ENCODE peak calls at places on chromosomes 11 and 22, in five cellular contexts. Y is HCT116, T is Panc1, R is HepG2, K is H1. V is an unnamed sample.

GRCh38 chr11:69906453-69906907 is 87.3 kb upstream of the FGF3 start:
- DNase-seq in T (no peak), Y (no peak), R (no peak), K (no peak), V (peak; percentile 75)

GRCh38 chr11:122559734-122560382 is 95.7 kb upstream of the UBASH3B start:
- DNase-seq in T (peak; percentile 64), K (peak; percentile 96), R (peak; percentile 24), Y (peak; percentile 83), V (no peak)

GRCh38 chr11:70522613-70523311 is 124.4 kb downstream of the CTTN start:
- DNase-seq in K (peak; percentile 52), T (no peak), Y (no peak), R (no peak), V (peak; percentile 37)

GRCh38 chr22:39712938-39713525 is 142.5 kb downstream of the CACNA1I start:
- DNase-seq in T (no peak), Y (no peak), R (no peak), K (no peak), V (no peak)

GRCh38 chr11:67276821-67277230 is 10.6 kb downstream of the GRK2 start:
- DNase-seq in R (no peak), T (no peak), K (no peak), Y (no peak), V (no peak)

GRCh38 chr11:64201524-64201923 is 5.0 kb upstream of the FERMT3 start:
- DNase-seq in T (no peak), R (no peak), K (no peak), Y (no peak), V (no peak)

GRCh38 chr11:6544921-6545850 is 48.1 kb downstream of the DNHD1 start:
- DNase-seq in R (no peak), Y (no peak), K (no peak), T (no peak), V (no peak)

GRCh38 chr11:129225190-129225589 is 33.1 kb upstream of the ARHGAP32 start:
- DNase-seq in K (no peak), Y (no peak), R (no peak), T (no peak), V (no peak)

GRCh38 chr11:1832181-1832988 is 2.4 kb upstream of the SYT8 start:
- DNase-seq in T (no peak), R (no peak), K (peak; percentile 92), Y (no peak), V (peak; percentile 95)

GRCh38 chr22:41132555-41132954 is 40.2 kb downstream of the EP300 start:
- DNase-seq in R (no peak), Y (no peak), T (no peak), K (no peak), V (no peak)

GRCh38 chr11:116364357-116364756 is 408.4 kb downstream of the BUD13 start:
- DNase-seq in T (no peak), K (no peak), Y (no peak), R (no peak), V (no peak)

GRCh38 chr11:57598831-57599155 is 1.3 kb downstream of the SERPING1 start:
- DNase-seq in K (no peak), T (no peak), Y (no peak), R (no peak), V (no peak)

GRCh38 chr22:22099833-22100812 is 117.5 kb upstream of the TOP3B start:
- DNase-seq in K (no peak), T (no peak), Y (peak; percentile 35), R (no peak), V (no peak)

GRCh38 chr11:13970986-13971385 is 8.5 kb downstream of the SPON1 start:
- DNase-seq in R (peak; percentile 30), Y (peak; percentile 24), K (peak; percentile 53), T (no peak), V (peak; percentile 64)

GRCh38 chr11:87082590-87082989 is 44.9 kb downstream of the TMEM135 start:
- DNase-seq in R (no peak), Y (no peak), K (no peak), T (no peak), V (no peak)

DNA sequence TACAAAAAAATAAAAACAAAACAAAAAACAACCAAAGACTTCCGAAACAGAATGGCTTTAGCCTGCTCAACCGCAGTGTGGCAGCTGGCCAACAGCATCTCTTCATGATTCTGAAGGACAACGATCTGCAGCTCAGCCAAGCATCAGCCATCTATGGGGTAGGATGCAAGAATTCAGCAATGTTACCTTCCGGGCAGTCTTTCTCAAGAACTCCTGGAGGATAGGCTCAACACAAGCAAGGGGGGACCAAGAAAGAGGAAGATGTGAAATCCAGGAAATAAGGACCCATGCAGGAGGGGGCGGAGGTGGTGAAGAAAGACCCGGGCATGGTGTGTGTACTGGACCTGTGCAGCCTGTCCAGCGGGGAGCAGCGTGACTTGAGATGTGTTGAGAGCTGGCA is 3.5 kb upstream of the TSPO start:
- DNase-seq in T (no peak), R (no peak), K (no peak), Y (no peak), V (no peak)
- TF ChIP-seq SIN3A in T (no peak), R (no peak), K (no peak), Y (no peak), V (no peak)

DNA sequence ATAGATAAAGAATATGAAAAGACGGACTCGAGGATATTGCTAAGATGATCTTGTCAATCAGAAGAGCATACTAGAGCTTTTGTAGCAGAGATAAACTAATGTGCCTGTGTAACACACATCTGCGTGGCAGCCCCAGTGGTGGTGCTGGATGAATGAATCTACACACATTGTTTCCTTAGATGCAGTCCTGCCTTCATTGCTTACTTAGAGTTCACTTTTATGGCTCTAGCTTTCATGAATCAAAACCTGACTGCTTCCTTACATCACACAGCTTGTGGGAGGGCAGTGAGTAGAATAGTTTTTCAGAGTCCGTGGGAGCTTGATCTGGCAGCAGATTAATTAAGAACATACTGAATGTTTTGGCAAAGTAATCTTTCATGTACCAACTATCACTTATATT is 83.7 kb downstream of the EXT2 start:
- DNase-seq in Y (no peak), R (no peak), T (no peak), K (no peak), V (peak; percentile 20)
- TF ChIP-seq SIN3A in Y (no peak), R (no peak), T (no peak), K (no peak), V (no peak)

GRCh38 chr11:107744736-107745135 is 32.9 kb upstream of the SLN start:
- DNase-seq in Y (no peak), R (no peak), T (no peak), K (no peak), V (no peak)

GRCh38 chr11:107736546-107736945 is 24.7 kb upstream of the SLN start:
- DNase-seq in T (no peak), Y (no peak), K (no peak), R (no peak), V (no peak)

GRCh38 chr11:107743161-107743560 is 31.3 kb upstream of the SLN start:
- DNase-seq in Y (no peak), K (no peak), R (no peak), T (no peak), V (no peak)

GRCh38 chr11:107740256-107740655 is 28.4 kb upstream of the SLN start:
- DNase-seq in R (no peak), T (no peak), Y (no peak), K (no peak), V (no peak)

GRCh38 chr11:107741044-107741823 is 29.4 kb upstream of the SLN start:
- DNase-seq in Y (peak; percentile 22), K (peak; percentile 54), R (peak; percentile 21), T (peak; percentile 39), V (peak; percentile 33)
- TF ChIP-seq SIN3A in Y (no peak), K (no peak), R (no peak), T (no peak), V (no peak)

GRCh38 chr11:72067266-72067665 is 13.1 kb downstream of the NUMA1 start:
- DNase-seq in R (no peak), K (no peak), T (no peak), Y (no peak), V (no peak)
- TF ChIP-seq SIN3A in R (no peak), K (no peak), T (no peak), Y (no peak), V (no peak)